ENCODE peak calls at places on chromosomes 16 and 17, in nine cellular contexts. U is A549, G is HL-60, Y is Panc1, O is SK-N-SH, Z is K562, H is GM23338, C is GM12878, J is HepG2. K is an unnamed sample.

GRCh38 chr16:74991593-74992403 is 6.9 kb upstream of the WDR59 start:
- DNase-seq in U (no peak), G (no peak), Y (no peak), O (peak), Z (peak), H (no peak), C (no peak), J (peak), K (no peak)

GRCh38 chr17:7045492-7046126 is 1.7 kb upstream of the SLC16A11 start:
- DNase-seq in U (peak), G (no peak), Y (peak), O (peak), Z (peak), H (peak), C (peak), J (peak), K (peak)

GRCh38 chr17:53749178-53749577 is 73.5 kb upstream of the KIF2B start:
- DNase-seq in U (no peak), G (no peak), Y (no peak), O (no peak), Z (peak), H (peak), C (no peak), J (no peak), K (no peak)

GRCh38 chr17:252456-252855 is 71.0 kb upstream of the DOC2B start:
- DNase-seq in U (no peak), G (no peak), Y (no peak), O (no peak), Z (no peak), H (no peak), C (no peak), J (no peak), K (no peak)

GRCh38 chr16:75208861-75209505 is 2.0 kb upstream of the CTRB2 start:
- DNase-seq in U (no peak), G (no peak), Y (no peak), O (no peak), Z (no peak), H (no peak), C (no peak), J (no peak), K (no peak)

GRCh38 chr16:75099738-75100615 is 16.6 kb downstream of the LDHD start:
- DNase-seq in U (no peak), G (peak), Y (no peak), O (peak), Z (no peak), H (no peak), C (no peak), J (no peak), K (no peak)

GRCh38 chr17:38704645-38705522 is at the start of gene MLLT6:
- DNase-seq in U (peak), G (peak), Y (no peak), O (peak), Z (peak), H (peak), C (no peak), J (peak), K (no peak)

GRCh38 chr17:80938556-80938955 is 53.1 kb upstream of the CHMP6 start:
- DNase-seq in U (no peak), G (peak), Y (no peak), O (no peak), Z (no peak), H (no peak), C (no peak), J (no peak), K (no peak)

GRCh38 chr17:58402679-58403078 is 14.7 kb downstream of the RNF43 start:
- DNase-seq in U (no peak), G (no peak), Y (no peak), O (no peak), Z (no peak), H (peak), C (no peak), J (no peak), K (peak)

GRCh38 chr17:67974598-67975066 is 21.6 kb downstream of the C17orf58 start:
- DNase-seq in U (no peak), G (no peak), Y (no peak), O (no peak), Z (no peak), H (peak), C (no peak), J (no peak), K (no peak)

GRCh38 chr17:66904760-66905637 is 59.5 kb upstream of the CACNG4 start:
- DNase-seq in U (peak), G (no peak), Y (no peak), O (peak), Z (no peak), H (no peak), C (no peak), J (peak), K (no peak)

GRCh38 chr16:68090109-68090508 is 4.9 kb downstream of the NFATC3 start:
- DNase-seq in U (no peak), G (no peak), Y (no peak), O (no peak), Z (peak), H (no peak), C (no peak), J (no peak), K (no peak)

GRCh38 chr17:6350806-6351205 is 84.1 kb downstream of the AIPL1 start:
- DNase-seq in U (no peak), G (no peak), Y (no peak), O (no peak), Z (no peak), H (no peak), C (no peak), J (no peak), K (no peak)

GRCh38 chr16:11250091-11250785 is 5.8 kb downstream of the SOCS1 start:
- DNase-seq in U (no peak), G (no peak), Y (no peak), O (no peak), Z (no peak), H (peak), C (no peak), J (no peak), K (no peak)

GRCh38 chr17:34578016-34578415 is 1.4 kb upstream of the TMEM132E start:
- DNase-seq in U (no peak), G (no peak), Y (no peak), O (no peak), Z (no peak), H (peak), C (no peak), J (no peak), K (no peak)

GRCh38 chr17:43994272-43995149 is 9.9 kb upstream of the NAGS start:
- DNase-seq in U (peak), G (no peak), Y (no peak), O (peak), Z (peak), H (peak), C (no peak), J (peak), K (no peak)

GRCh38 chr16:12617401-12617819 is 186.3 kb downstream of the CPPED1 start:
- DNase-seq in U (no peak), G (no peak), Y (no peak), O (no peak), Z (no peak), H (no peak), C (no peak), J (no peak), K (no peak)

GRCh38 chr17:60108712-60109111 is 30.0 kb upstream of the HEATR6 start:
- DNase-seq in U (no peak), G (no peak), Y (no peak), O (no peak), Z (no peak), H (no peak), C (no peak), J (no peak), K (no peak)

GRCh38 chr17:30236807-30237206 is 1.3 kb upstream of the SLC6A4 start:
- DNase-seq in U (peak), G (no peak), Y (no peak), O (peak), Z (no peak), H (peak), C (no peak), J (peak), K (peak)

GRCh38 chr16:78530283-78530682 is 430.8 kb downstream of the WWOX start:
- DNase-seq in U (no peak), G (no peak), Y (no peak), O (no peak), Z (no peak), H (no peak), C (no peak), J (no peak), K (no peak)

DNA sequence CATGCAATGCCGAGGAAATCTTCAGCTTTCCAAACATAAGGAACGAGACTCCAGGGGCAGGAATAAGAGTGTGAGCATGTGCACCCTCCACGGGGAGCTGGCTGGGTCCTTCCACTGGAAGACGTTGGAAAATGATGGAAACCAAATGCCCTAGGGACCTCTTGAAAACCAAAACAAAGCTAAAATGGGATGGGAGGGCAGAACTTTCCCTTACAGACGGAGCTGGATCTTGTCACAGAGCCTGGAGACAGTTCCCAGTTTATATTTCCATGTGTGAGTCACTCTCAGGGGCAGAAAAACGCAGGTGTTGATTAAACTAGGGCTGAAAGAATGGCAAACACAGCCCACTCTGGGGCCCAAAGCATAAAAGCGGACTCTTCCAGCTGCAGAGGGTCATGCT is 34.4 kb upstream of the DNAH17 start:
- DNase-seq in U (no peak), G (no peak), Y (no peak), O (peak), Z (no peak), H (no peak), C (no peak), J (no peak), K (no peak)
- TF ChIP-seq REST in U (no peak), G (no peak), Y (no peak), O (no peak), Z (no peak), H (no peak), C (no peak), J (no peak), K (no peak)

DNA sequence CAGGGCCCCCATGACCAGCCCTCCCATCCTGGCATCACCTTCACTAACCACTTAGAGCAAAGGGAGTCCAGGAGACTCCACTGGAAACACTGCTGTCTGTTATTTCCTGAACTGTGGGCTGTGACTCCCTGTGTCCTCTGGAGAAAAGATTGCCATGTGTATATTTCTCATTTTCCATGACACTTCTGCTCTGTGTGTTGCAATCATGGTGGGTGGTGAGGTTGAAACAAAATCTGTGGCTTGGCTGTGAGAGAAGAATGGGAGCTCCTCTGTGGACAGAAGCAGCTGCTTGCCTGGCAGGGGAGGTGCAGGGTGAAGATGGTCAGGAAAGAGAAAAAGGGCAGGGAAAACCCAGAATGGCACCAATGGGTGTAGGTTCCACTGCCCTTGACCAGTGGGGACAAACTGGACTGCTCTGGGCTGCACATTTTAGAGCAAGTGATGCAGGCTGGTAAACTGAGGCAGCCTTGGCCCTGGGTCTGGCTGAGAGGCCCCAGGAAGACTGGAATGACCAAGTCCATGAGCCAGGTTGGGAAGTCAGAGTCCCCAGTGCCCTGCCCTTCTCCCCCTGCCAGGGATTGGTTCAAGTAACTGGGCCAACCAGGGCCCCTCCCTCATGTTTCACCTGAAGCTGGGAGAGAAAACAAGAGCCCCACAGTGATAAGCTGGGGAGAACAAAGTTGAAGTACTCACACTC is 314.3 kb downstream of the C16orf95 start:
- DNase-seq in U (no peak), G (no peak), Y (no peak), O (no peak), Z (no peak), H (no peak), C (no peak), J (no peak), K (no peak)
- TF ChIP-seq REST in U (no peak), G (no peak), Y (no peak), O (no peak), Z (no peak), H (no peak), C (no peak), J (no peak), K (no peak)

GRCh38 chr17:13346081-13346533 is 255.6 kb downstream of the HS3ST3A1 start:
- DNase-seq in U (no peak), G (no peak), Y (no peak), O (no peak), Z (peak), H (peak), C (no peak), J (no peak), K (no peak)
- TF ChIP-seq REST in U (no peak), G (no peak), Y (no peak), O (no peak), Z (no peak), H (no peak), C (no peak), J (no peak), K (no peak)

DNA sequence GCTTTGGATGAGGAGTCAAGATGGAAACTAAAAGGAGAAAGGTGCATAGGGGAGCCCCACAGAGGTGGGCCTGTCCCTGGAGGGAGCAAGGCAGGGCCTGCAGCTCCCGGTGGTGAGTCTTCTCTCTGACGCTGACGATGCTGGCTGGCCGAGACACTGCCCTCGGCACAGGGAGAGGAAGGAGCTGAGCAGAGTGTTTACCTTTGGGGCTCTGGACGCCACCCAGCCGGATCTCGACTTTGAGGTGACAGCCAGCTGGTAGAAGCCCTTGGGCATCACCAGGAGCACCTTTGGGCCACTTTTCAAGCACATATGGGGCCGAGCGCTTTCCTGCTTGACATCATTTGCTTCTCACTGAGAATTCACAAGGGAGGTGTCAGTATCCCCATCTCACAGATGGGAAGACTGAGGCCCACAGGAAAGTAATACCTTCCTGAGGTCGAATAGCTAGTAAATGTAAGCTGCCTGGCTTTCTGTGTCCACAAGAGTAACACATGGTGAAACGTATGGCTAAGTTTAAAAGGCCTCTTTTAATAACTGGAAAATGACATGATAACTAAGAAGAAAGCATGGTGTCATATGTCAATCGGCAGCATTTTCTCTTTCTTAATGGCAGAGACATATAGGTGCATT is 294.3 kb upstream of the TNRC6C start:
- DNase-seq in U (no peak), G (no peak), Y (no peak), O (no peak), Z (no peak), H (no peak), C (no peak), J (no peak), K (no peak)
- TF ChIP-seq REST in U (no peak), G (no peak), Y (no peak), O (no peak), Z (no peak), H (no peak), C (no peak), J (no peak), K (no peak)

GRCh38 chr16:6122401-6122800 is 1024.8 kb upstream of the EEF2KMT start:
- DNase-seq in U (no peak), G (no peak), Y (no peak), O (no peak), Z (peak), H (no peak), C (no peak), J (no peak), K (no peak)
- TF ChIP-seq REST in U (no peak), G (no peak), Y (no peak), O (no peak), Z (no peak), H (no peak), C (no peak), J (no peak), K (no peak)

GRCh38 chr16:48218473-48218872 is 25.6 kb upstream of the LONP2 start:
- DNase-seq in U (no peak), G (no peak), Y (no peak), O (no peak), Z (no peak), H (no peak), C (no peak), J (no peak), K (no peak)

GRCh38 chr16:48215738-48216137 is 28.4 kb upstream of the LONP2 start:
- DNase-seq in U (no peak), G (no peak), Y (no peak), O (no peak), Z (no peak), H (no peak), C (no peak), J (peak), K (no peak)

GRCh38 chr16:48220891-48221290 is 23.2 kb upstream of the LONP2 start:
- DNase-seq in U (no peak), G (no peak), Y (no peak), O (no peak), Z (no peak), H (no peak), C (no peak), J (no peak), K (no peak)

GRCh38 chr16:48212033-48212432 is 32.1 kb upstream of the LONP2 start:
- DNase-seq in U (no peak), G (no peak), Y (no peak), O (no peak), Z (no peak), H (no peak), C (no peak), J (no peak), K (no peak)

GRCh38 chr16:48217708-48218107 is 26.4 kb upstream of the LONP2 start:
- DNase-seq in U (no peak), G (peak), Y (no peak), O (no peak), Z (no peak), H (no peak), C (no peak), J (no peak), K (no peak)
- TF ChIP-seq REST in U (no peak), G (no peak), Y (no peak), O (no peak), Z (no peak), H (no peak), C (no peak), J (no peak), K (no peak)